ENCODE peak calls at places on chromosomes 13 and 19, in seven cellular contexts. N is thoracic aorta, R is A549, C is body of pancreas, U is mucosa of descending colon, Y is heart left ventricle, A is SJCRH30. E is an unnamed sample. For H3K9me3, the result is how much of the 10 kb centered on the place peaks cover.

GRCh38 chr19:11657307-11657706 is 60.0 kb downstream of the ZNF627 start:
- DNase-seq in N (no peak), R (no peak), C (no peak), U (no peak), Y (no peak), A (no peak), E (no peak)

GRCh38 chr19:20422616-20423205 is 142.9 kb downstream of the ZNF737 start:
- DNase-seq in N (no peak), R (no peak), C (no peak), U (no peak), Y (no peak), A (no peak), E (no peak)

GRCh38 chr19:40542197-40542859 is 34.3 kb upstream of the SHKBP1 start:
- DNase-seq in N (peak), R (no peak), C (peak), U (peak), Y (peak), A (peak), E (no peak)

GRCh38 chr19:3701200-3701599 is 932 bp upstream of the PIP5K1C start:
- DNase-seq in N (no peak), R (no peak), C (no peak), U (no peak), Y (no peak), A (no peak), E (no peak)

GRCh38 chr13:24459234-24459633 is 53.3 kb downstream of the PARP4 start:
- DNase-seq in N (no peak), R (no peak), C (no peak), U (no peak), Y (no peak), A (peak), E (no peak)

GRCh38 chr19:35644987-35645679 is 3.0 kb upstream of the COX6B1 start:
- DNase-seq in N (peak), R (peak), C (peak), U (peak), Y (peak), A (peak), E (peak)

GRCh38 chr13:34671136-34671535 is 270.9 kb upstream of the NBEA start:
- DNase-seq in N (no peak), R (no peak), C (no peak), U (no peak), Y (peak), A (no peak), E (no peak)

GRCh38 chr19:3497757-3498515 is 2.5 kb downstream of the DOHH start:
- DNase-seq in N (no peak), R (no peak), C (no peak), U (no peak), Y (no peak), A (no peak), E (no peak)

GRCh38 chr13:100454876-100455275 is 133.7 kb downstream of the GGACT start:
- DNase-seq in N (no peak), R (no peak), C (no peak), U (no peak), Y (no peak), A (no peak), E (peak)

GRCh38 chr13:66341978-66342377 is 888.2 kb downstream of the PCDH9 start:
- DNase-seq in N (no peak), R (no peak), C (no peak), U (no peak), Y (no peak), A (no peak), E (no peak)

GRCh38 chr13:114212096-114212495 is 22.6 kb upstream of the CDC16 start:
- DNase-seq in N (no peak), R (no peak), C (no peak), U (no peak), Y (no peak), A (no peak), E (no peak)

GRCh38 chr19:10112895-10113591 is 1.6 kb downstream of the P2RY11 start:
- DNase-seq in N (no peak), R (no peak), C (peak), U (peak), Y (no peak), A (no peak), E (no peak)

GRCh38 chr19:39327990-39328705 is 7.5 kb upstream of the LRFN1 start:
- DNase-seq in N (peak), R (peak), C (peak), U (peak), Y (peak), A (peak), E (peak)

GRCh38 chr13:34408635-34409034 is 533.4 kb upstream of the NBEA start:
- DNase-seq in N (no peak), R (no peak), C (no peak), U (no peak), Y (no peak), A (no peak), E (no peak)

GRCh38 chr13:101841687-101842086 is 389.2 kb downstream of the ITGBL1 start:
- DNase-seq in N (no peak), R (no peak), C (no peak), U (no peak), Y (no peak), A (no peak), E (no peak)

DNA sequence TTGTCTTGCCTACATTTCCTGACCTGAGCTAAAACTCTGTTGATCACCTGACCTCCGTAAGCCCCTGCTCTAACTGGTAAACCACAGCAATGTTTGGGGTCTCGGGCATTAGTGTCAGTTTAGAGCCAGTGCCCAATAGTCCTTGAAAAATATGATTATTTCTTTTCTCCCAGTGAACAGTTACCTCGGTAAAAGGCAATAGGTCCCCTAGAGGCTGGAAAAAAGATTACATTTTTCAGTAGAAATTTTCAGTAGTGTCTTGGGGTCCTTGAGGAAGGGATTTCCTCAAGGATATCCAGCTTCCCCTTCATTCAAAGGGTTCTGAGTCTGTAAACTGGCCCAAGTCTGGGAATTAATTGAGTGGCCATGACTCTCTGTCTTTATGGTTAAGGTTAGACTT is 177.5 kb downstream of the SLC7A1 start:
- DNase-seq in N (no peak), R (no peak), C (no peak), U (no peak), Y (no peak), A (no peak), E (no peak)
- H3K9me3 ChIP-seq in N (under half), R (under half), C (under half), U (under half), Y (under half), A (under half), E (under half)

DNA sequence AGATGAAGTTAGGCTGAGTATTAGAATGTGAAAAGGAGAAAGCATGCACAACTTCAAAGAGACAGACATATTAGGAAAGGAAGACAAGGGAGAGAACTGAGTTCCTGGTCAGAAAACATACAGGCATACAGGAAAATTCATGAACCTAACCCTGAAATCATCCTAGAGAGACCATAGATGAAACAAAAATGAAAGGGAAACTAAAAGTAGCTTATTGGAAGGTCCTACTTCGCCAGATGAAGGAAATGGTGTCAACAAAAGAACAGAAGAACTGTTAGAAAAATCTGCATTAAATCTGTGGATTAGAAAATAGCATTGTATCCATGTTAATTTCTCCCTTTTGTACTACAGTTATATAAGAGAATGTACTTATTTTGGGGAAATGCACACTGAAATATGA is 169.0 kb upstream of the UFM1 start:
- DNase-seq in N (no peak), R (no peak), C (no peak), U (no peak), Y (no peak), A (no peak), E (no peak)
- H3K4me3 ChIP-seq in N (no peak), R (no peak), C (no peak), U (no peak), Y (no peak), A (no peak), E (no peak)

GRCh38 chr19:6185093-6185824 is 49.8 kb downstream of the ACSBG2 start:
- DNase-seq in N (no peak), R (no peak), C (no peak), U (no peak), Y (no peak), A (no peak), E (no peak)
- H3K9me3 ChIP-seq in N (under half), R (under half), C (under half), U (under half), Y (under half), A (under half), E (under half)

GRCh38 chr19:50361290-50362029 is 4.0 kb downstream of the NAPSA start:
- DNase-seq in N (no peak), R (no peak), C (no peak), U (no peak), Y (no peak), A (no peak), E (no peak)

GRCh38 chr19:50362656-50363424 is 2.6 kb downstream of the NAPSA start:
- DNase-seq in N (no peak), R (no peak), C (no peak), U (no peak), Y (no peak), A (no peak), E (no peak)

GRCh38 chr19:50362030-50362412 is 3.4 kb downstream of the NAPSA start:
- DNase-seq in N (no peak), R (no peak), C (no peak), U (no peak), Y (no peak), A (no peak), E (no peak)

GRCh38 chr19:50368649-50369570 is 3.5 kb upstream of the NAPSA start:
- DNase-seq in N (peak), R (peak), C (peak), U (peak), Y (peak), A (peak), E (peak)

GRCh38 chr19:50365434-50366306 is at the start of gene NAPSA:
- DNase-seq in N (no peak), R (no peak), C (no peak), U (no peak), Y (no peak), A (no peak), E (no peak)
- H3K4me3 ChIP-seq in N (no peak), R (no peak), C (no peak), U (no peak), Y (no peak), A (no peak), E (no peak)

GRCh38 chr19:43914051-43914450 is 21.0 kb downstream of the ZNF45 start:
- DNase-seq in N (no peak), R (no peak), C (no peak), U (no peak), Y (no peak), A (no peak), E (no peak)

GRCh38 chr19:43908659-43909058 is 26.4 kb downstream of the ZNF45 start:
- DNase-seq in N (no peak), R (no peak), C (no peak), U (no peak), Y (no peak), A (no peak), E (no peak)

GRCh38 chr19:43910884-43911283 is 24.2 kb downstream of the ZNF45 start:
- DNase-seq in N (no peak), R (no peak), C (no peak), U (no peak), Y (no peak), A (no peak), E (no peak)

DNA sequence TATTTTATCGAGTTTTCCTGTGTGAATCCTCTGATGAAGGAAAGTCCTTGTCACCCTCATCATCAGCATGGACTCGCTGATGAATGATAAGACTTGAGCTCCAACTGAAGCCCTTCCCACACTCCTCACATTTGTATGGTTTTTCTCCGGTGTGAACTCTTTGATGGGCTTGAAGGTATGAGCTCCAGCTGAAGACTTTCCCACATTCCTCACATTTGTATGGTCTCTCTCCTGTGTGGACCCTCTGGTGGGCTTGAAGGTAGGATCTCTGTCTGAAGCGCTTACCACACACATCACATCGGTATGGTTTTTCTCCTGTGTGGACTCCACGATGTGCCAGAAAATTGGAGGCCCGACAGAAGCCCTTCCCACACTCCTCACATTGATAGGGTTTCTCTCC is 21.7 kb downstream of the ZNF45 start:
- DNase-seq in N (no peak), R (no peak), C (no peak), U (no peak), Y (no peak), A (no peak), E (no peak)
- H3K9me3 ChIP-seq in N (half or more), R (half or more), C (under half), U (half or more), Y (under half), A (under half), E (under half)

GRCh38 chr13:44438234-44438579 is 64.6 kb downstream of the SERP2 start:
- DNase-seq in N (no peak), R (no peak), C (no peak), U (no peak), Y (no peak), A (no peak), E (no peak)

GRCh38 chr13:44437356-44438233 is 64.0 kb downstream of the SERP2 start:
- DNase-seq in N (no peak), R (no peak), C (no peak), U (no peak), Y (no peak), A (no peak), E (peak)

GRCh38 chr13:44439615-44440014 is 66.0 kb downstream of the SERP2 start:
- DNase-seq in N (no peak), R (no peak), C (no peak), U (no peak), Y (no peak), A (no peak), E (no peak)

GRCh38 chr13:44436589-44437337 is 63.1 kb downstream of the SERP2 start:
- DNase-seq in N (peak), R (peak), C (peak), U (peak), Y (peak), A (peak), E (peak)

DNA sequence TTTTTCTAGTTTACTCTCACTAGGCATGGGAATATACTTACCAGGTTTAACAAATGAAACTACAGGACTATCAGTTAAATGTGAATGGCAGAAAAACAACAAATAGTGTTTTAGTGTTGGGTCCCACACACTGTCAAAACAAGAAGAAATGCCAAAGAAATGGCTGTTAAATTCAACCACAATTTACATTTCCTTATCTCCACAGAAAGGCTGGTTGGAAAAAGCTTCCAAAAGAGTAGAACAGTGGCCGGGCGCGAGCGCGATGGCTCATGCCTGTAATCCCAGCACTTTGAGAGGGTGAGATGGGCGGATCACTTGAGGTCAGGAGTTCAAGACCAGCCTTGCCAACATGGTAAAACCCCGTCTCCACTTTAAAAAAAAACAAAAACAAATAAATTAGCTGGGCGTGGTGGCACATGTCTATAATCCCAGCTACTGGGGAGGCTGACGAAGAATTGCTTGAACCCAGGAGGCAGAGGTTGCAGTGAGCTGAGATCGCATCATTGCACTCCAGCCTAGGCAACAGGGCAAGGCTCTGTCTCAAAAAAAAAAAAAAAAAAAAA is 66.5 kb downstream of the SERP2 start:
- DNase-seq in N (no peak), R (no peak), C (no peak), U (no peak), Y (no peak), A (no peak), E (no peak)
- H3K4me3 ChIP-seq in N (no peak), R (no peak), C (no peak), U (no peak), Y (no peak), A (no peak), E (no peak)

GRCh38 chr13:78972561-78972960 is 313.6 kb upstream of the OBI1 start:
- DNase-seq in N (no peak), R (no peak), C (no peak), U (no peak), Y (no peak), A (no peak), E (no peak)
- H3K9me3 ChIP-seq in N (under half), R (under half), C (under half), U (under half), Y (under half), A (under half), E (under half)

DNA sequence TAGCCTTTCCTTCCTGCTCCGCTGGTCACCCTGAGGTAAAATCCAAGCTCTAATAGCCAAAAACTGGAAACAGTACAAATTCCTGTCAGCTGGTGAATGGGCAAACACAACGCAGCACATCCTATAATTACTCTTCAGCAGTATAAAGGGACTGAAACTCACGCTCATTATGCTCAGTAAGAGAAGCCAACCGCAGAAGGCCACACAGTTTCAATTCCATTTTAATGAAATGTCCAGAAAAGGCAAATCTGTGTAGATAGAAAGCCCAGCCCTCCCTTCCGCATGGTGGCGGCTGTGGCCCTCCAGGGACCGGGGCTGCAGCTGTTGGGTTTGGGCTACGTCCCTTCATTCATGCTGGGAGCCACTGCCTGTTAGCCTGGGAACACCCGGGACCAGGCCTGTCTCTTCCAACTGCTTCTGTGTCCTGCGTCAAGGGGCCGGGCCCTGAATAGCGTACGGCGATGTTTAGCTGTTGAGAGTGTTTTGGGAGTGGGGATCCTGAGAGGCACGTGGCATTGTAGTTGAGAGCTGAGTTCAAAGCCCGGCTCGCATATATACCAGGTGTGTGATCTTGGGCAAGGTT is 23.5 kb downstream of the NKPD1 start:
- DNase-seq in N (no peak), R (no peak), C (no peak), U (no peak), Y (peak), A (peak), E (no peak)
- H3K4me3 ChIP-seq in N (no peak), R (no peak), C (no peak), U (no peak), Y (no peak), A (peak), E (no peak)

DNA sequence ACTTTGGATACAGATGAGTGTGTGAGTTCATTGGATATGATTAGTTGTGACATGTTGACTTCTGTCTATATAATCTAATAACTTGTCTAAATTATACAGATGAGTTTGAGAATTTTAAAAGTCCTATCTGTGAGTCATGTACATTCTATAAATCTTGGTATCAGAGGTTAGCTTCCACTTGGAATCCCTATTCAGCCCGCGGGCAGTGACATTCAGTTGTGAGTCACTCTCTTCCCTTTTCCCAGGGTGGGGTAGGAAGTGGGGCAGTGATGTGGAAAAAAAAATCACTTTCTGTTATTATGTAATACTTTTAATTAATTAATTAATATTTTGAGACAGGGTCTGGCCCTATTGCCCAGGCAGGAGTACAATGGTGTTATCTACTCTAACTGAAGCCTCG is 33.0 kb upstream of the ZNF808 start:
- DNase-seq in N (no peak), R (no peak), C (no peak), U (no peak), Y (no peak), A (no peak), E (no peak)
- H3K9me3 ChIP-seq in N (under half), R (half or more), C (under half), U (half or more), Y (under half), A (under half), E (under half)